ENCODE peak calls at places on chromosomes 11 and 22, in eight cellular contexts. J is HCT116, M is cardiac muscle cell, L is body of pancreas, E is neural progenitor cell, T is GM12878, W is IMR-90, Y is psoas muscle. U is an unnamed sample. For H3K36me3 and H3K27me3, the result is how much of the 10 kb centered on the place peaks cover.

GRCh38 chr22:17786435-17787158 is 12.3 kb upstream of the BID start:
- DNase-seq in J (no peak), M (peak), L (no peak), E (peak), T (no peak), W (no peak), Y (peak), U (peak)

GRCh38 chr11:127369301-127369968 is 368.9 kb upstream of the KIRREL3 start:
- DNase-seq in J (no peak), M (no peak), L (no peak), E (no peak), T (no peak), W (no peak), Y (no peak), U (no peak)

GRCh38 chr11:108965602-108966001 is 300.7 kb downstream of the DDX10 start:
- DNase-seq in J (no peak), M (peak), L (no peak), E (no peak), T (no peak), W (peak), Y (no peak), U (no peak)

GRCh38 chr11:5604896-5605295 is 8.5 kb downstream of the TRIM6 start:
- DNase-seq in J (no peak), M (no peak), L (no peak), E (no peak), T (no peak), W (no peak), Y (no peak), U (no peak)

GRCh38 chr11:119614227-119615002 is 114.6 kb downstream of the NECTIN1 start:
- DNase-seq in J (no peak), M (no peak), L (no peak), E (peak), T (no peak), W (no peak), Y (no peak), U (no peak)

GRCh38 chr22:49962751-49963646 is 2.4 kb downstream of the PIM3 start:
- DNase-seq in J (no peak), M (no peak), L (peak), E (no peak), T (no peak), W (no peak), Y (peak), U (peak)

GRCh38 chr11:45089845-45090499 is 56.5 kb upstream of the PRDM11 start:
- DNase-seq in J (no peak), M (peak), L (no peak), E (peak), T (no peak), W (peak), Y (no peak), U (no peak)

GRCh38 chr11:111351374-111352081 is 27.5 kb downstream of the POU2AF1 start:
- DNase-seq in J (no peak), M (no peak), L (no peak), E (no peak), T (no peak), W (no peak), Y (no peak), U (no peak)

GRCh38 chr11:45089251-45089650 is 57.2 kb upstream of the PRDM11 start:
- DNase-seq in J (no peak), M (peak), L (peak), E (no peak), T (no peak), W (peak), Y (peak), U (no peak)

GRCh38 chr11:19953909-19954308 is 206.4 kb downstream of the DBX1 start:
- DNase-seq in J (peak), M (peak), L (no peak), E (peak), T (no peak), W (peak), Y (no peak), U (no peak)

GRCh38 chr11:129248618-129249017 is 56.5 kb upstream of the ARHGAP32 start:
- DNase-seq in J (no peak), M (peak), L (no peak), E (no peak), T (no peak), W (peak), Y (no peak), U (no peak)

GRCh38 chr11:86688398-86689179 is 16.2 kb upstream of the ME3 start:
- DNase-seq in J (no peak), M (peak), L (no peak), E (no peak), T (peak), W (peak), Y (no peak), U (no peak)

GRCh38 chr11:100578966-100579365 is 108.1 kb upstream of the ARHGAP42 start:
- DNase-seq in J (no peak), M (peak), L (no peak), E (no peak), T (no peak), W (peak), Y (no peak), U (no peak)

GRCh38 chr11:280762-281485 is 2.7 kb downstream of the NLRP6 start:
- DNase-seq in J (no peak), M (no peak), L (peak), E (no peak), T (no peak), W (no peak), Y (peak), U (no peak)

GRCh38 chr11:114168086-114168448 is 108.6 kb downstream of the ZBTB16 start:
- DNase-seq in J (no peak), M (no peak), L (no peak), E (no peak), T (no peak), W (no peak), Y (peak), U (no peak)

GRCh38 chr11:6563667-6564066 is 39.7 kb downstream of the RRP8 start:
- DNase-seq in J (no peak), M (no peak), L (no peak), E (no peak), T (no peak), W (no peak), Y (no peak), U (no peak)

GRCh38 chr11:85316967-85317366 is 310.2 kb downstream of the DLG2 start:
- DNase-seq in J (no peak), M (no peak), L (no peak), E (no peak), T (peak), W (no peak), Y (no peak), U (peak)

GRCh38 chr11:46632502-46632901 is 15.1 kb downstream of the ATG13 start:
- DNase-seq in J (no peak), M (no peak), L (no peak), E (no peak), T (no peak), W (no peak), Y (no peak), U (no peak)

GRCh38 chr22:44351685-44352377 is 39.1 kb upstream of the SHISAL1 start:
- DNase-seq in J (no peak), M (peak), L (no peak), E (peak), T (no peak), W (peak), Y (no peak), U (no peak)

GRCh38 chr11:11748706-11749365 is 92.9 kb upstream of the USP47 start:
- DNase-seq in J (no peak), M (no peak), L (no peak), E (no peak), T (no peak), W (peak), Y (no peak), U (no peak)

GRCh38 chr11:123594921-123595320 is 59.5 kb downstream of the SCN3B start:
- DNase-seq in J (no peak), M (no peak), L (no peak), E (no peak), T (no peak), W (no peak), Y (no peak), U (no peak)

GRCh38 chr11:3204141-3205015 is 14.2 kb downstream of the MRGPRG start:
- DNase-seq in J (no peak), M (no peak), L (no peak), E (no peak), T (no peak), W (no peak), Y (peak), U (no peak)

GRCh38 chr11:14974723-14975587 is 2.8 kb upstream of the CALCA start:
- DNase-seq in J (peak), M (peak), L (peak), E (peak), T (no peak), W (peak), Y (no peak), U (peak)

GRCh38 chr22:42649261-42650056 is at the start of gene CYB5R3:
- DNase-seq in J (peak), M (peak), L (peak), E (peak), T (no peak), W (peak), Y (peak), U (peak)

GRCh38 chr22:26522592-26522991 is 10.3 kb upstream of the TFIP11 start:
- DNase-seq in J (no peak), M (no peak), L (no peak), E (no peak), T (no peak), W (no peak), Y (no peak), U (no peak)

GRCh38 chr11:3609416-3610265 is 32.2 kb downstream of the ART5 start:
- DNase-seq in J (peak), M (peak), L (peak), E (peak), T (no peak), W (peak), Y (no peak), U (no peak)

GRCh38 chr11:73249858-73250773 is 22.0 kb upstream of the P2RY6 start:
- DNase-seq in J (no peak), M (no peak), L (no peak), E (no peak), T (no peak), W (no peak), Y (peak), U (no peak)

GRCh38 chr11:87198266-87198881 is 160.6 kb downstream of the TMEM135 start:
- DNase-seq in J (no peak), M (no peak), L (no peak), E (no peak), T (no peak), W (peak), Y (no peak), U (no peak)

GRCh38 chr11:1384206-1384965 is 5.3 kb upstream of the BRSK2 start:
- DNase-seq in J (no peak), M (no peak), L (no peak), E (no peak), T (peak), W (peak), Y (peak), U (peak)

GRCh38 chr11:119207300-119207570 is 1.1 kb downstream of the CBL start:
- DNase-seq in J (no peak), M (peak), L (no peak), E (no peak), T (no peak), W (no peak), Y (no peak), U (no peak)

GRCh38 chr22:50576070-50576469 is 2.2 kb downstream of the CPT1B start:
- DNase-seq in J (peak), M (peak), L (no peak), E (peak), T (no peak), W (peak), Y (no peak), U (no peak)

GRCh38 chr11:69511358-69512015 is 30.0 kb downstream of the LINC01488 start:
- DNase-seq in J (no peak), M (peak), L (no peak), E (no peak), T (no peak), W (no peak), Y (no peak), U (no peak)

GRCh38 chr22:40469181-40469580 is 98.8 kb downstream of the SGSM3 start:
- DNase-seq in J (no peak), M (no peak), L (no peak), E (no peak), T (no peak), W (no peak), Y (no peak), U (no peak)

GRCh38 chr11:95925011-95925410 is 1.1 kb upstream of the MTMR2 start:
- DNase-seq in J (peak), M (peak), L (no peak), E (peak), T (no peak), W (peak), Y (no peak), U (no peak)

GRCh38 chr11:129249351-129249750 is 57.2 kb upstream of the ARHGAP32 start:
- DNase-seq in J (no peak), M (peak), L (no peak), E (no peak), T (no peak), W (peak), Y (no peak), U (no peak)

GRCh38 chr22:50603511-50604255 is 3.1 kb downstream of the MAPK8IP2 start:
- DNase-seq in J (no peak), M (no peak), L (no peak), E (peak), T (no peak), W (no peak), Y (no peak), U (no peak)

DNA sequence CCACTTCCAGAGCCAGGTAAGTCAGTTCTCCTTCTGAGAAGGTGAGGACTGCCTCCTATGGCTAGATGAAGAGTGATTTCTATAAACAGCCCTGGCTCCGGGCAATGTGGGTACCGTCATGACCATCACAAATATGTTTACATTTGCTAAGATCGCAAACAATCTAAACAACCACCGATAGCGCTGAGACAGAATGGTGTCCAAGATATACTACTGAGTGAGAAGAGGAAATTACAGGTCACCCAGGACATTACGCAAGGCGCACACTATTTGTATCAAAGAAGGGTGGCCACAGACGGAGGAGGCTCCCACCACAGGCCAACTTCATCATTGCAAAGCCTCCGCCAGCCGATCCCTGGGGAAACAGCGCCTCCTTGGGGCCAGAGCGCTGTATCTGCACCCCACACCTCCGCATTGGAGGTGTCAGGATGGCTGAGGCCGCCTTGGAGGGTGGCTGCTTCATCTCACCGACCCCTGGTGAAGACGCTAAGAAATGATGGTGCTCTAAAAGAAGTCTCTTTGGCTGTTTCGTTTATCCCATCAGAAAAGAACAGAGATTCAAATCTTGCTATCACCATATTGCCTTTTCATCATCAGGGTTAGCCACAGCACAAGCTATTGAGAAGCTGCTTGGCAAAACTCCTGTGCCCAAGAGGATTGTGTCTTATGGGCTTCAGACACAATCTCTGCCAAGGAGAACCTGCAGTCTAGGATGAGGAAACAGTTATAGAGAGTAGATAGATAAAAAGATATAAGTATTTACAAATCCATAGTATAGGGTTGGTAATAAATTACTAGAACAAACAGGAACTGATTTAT is 12.3 kb upstream of the ASRGL1 start:
- DNase-seq in J (peak), M (peak), L (peak), E (peak), T (no peak), W (peak), Y (no peak), U (peak)
- TF ChIP-seq CTCF in J (peak), M (peak), L (peak), E (peak), T (peak), W (peak), Y (peak), U (peak)

DNA sequence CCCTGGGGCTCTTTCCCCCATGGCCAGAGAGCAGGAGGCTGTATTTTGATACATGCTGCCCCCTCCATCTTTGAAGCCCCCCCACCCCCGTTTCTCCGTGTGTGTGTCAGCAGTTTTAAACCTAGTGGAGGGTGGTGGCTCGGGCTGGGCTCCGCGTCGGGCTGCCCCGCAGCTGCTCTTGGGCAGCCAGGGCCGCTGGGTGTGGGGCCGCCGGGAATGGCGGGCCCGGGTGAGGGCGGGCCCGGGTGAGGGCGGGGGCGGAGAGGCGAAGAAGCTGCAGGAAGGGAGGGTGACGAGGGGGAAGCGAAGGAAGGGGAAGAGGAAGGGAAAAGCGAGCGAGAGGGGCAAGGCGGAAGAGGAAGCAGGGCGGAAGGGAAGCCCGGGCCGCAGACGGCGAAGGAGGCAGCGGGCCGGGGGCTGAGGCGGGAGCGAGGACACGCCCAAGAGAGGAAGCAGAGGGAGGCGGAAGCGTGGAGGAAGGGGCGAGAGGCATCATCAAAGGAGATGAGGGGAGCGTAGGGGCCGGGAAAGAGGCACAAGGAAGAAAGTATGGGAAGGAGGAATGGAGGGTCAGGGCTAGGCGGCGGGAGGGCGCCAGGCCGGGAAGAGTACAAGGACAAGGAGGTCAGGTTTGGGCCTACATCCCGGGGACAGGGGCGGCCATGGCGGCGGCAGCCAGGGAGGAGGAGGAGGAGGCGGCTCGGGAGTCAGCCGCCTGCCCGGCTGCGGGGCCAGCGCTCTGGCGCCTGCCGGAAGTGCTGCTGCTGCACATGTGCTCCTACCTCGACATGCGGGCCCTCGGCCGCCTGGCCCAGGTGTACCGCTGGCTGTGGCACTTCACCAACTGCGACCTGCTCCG is 82.4 kb downstream of the BCR start:
- DNase-seq in J (no peak), M (no peak), L (no peak), E (no peak), T (no peak), W (no peak), Y (no peak), U (no peak)
- H3K36me3 ChIP-seq in J (under half), M (under half), L (under half), E (under half), T (under half), W (under half), Y (under half), U (under half)

GRCh38 chr11:8258771-8259170 is 4.9 kb downstream of the LMO1 start:
- DNase-seq in J (no peak), M (peak), L (peak), E (no peak), T (no peak), W (peak), Y (no peak), U (no peak)
- H3K27me3 ChIP-seq in J (under half), M (under half), L (under half), E (under half), T (under half), W (under half), Y (under half), U (under half)

DNA sequence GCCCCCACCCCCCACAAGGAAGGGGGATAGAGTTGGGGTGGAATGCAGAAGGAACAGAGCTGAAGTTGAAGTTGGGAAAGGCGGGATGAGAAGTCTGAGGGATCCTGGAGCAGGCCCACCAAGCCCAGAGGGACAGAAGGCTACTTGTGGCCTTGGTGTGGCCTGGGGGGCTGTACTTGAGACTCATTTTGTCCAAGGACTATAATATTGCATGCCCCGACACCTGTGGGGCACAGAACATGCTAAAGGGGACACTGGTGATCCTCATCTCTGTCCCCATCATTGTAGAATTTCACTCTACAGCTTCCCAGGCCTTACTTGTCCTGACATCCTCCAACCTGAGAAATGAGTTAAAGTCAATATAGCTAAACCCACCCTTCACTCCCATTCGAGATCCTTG is 1.3 kb downstream of the ESAM start:
- DNase-seq in J (no peak), M (no peak), L (no peak), E (no peak), T (no peak), W (no peak), Y (no peak), U (no peak)
- TF ChIP-seq CTCF in J (no peak), M (no peak), L (no peak), E (no peak), T (no peak), W (no peak), Y (no peak), U (no peak)